ENCODE peak calls at places on chromosomes 4 and X, in ten cellular contexts. E is HepG2, J is ovary, T is spleen, V is thoracic aorta, Z is neuronal stem cell, A is psoas muscle, N is ascending aorta, Q is HCT116, R is tibial artery. M is an unnamed sample. For H3K4me1, the result is how much of the 10 kb centered on the place peaks cover.

GRCh38 chr4:111988514-111988913 is 156.7 kb upstream of the FAM241A start:
- DNase-seq in E (no peak), J (no peak), T (no peak), V (no peak), Z (no peak), A (no peak), N (no peak), Q (no peak), R (no peak), M (no peak)

GRCh38 chr4:164442167-164442566 is 311.8 kb upstream of the SMIM31 start:
- DNase-seq in E (no peak), J (no peak), T (no peak), V (no peak), Z (no peak), A (no peak), N (no peak), Q (no peak), R (no peak), M (no peak)

GRCh38 chr4:76600447-76600846 is 165.4 kb downstream of the SHROOM3 start:
- DNase-seq in E (no peak), J (no peak), T (no peak), V (no peak), Z (no peak), A (no peak), N (no peak), Q (no peak), R (no peak), M (no peak)

GRCh38 chrX:70141373-70141772 is 8.1 kb downstream of the IGBP1 start:
- DNase-seq in E (no peak), J (no peak), T (no peak), V (no peak), Z (no peak), A (no peak), N (no peak), Q (no peak), R (no peak), M (no peak)

GRCh38 chr4:55351824-55352223 is 5.8 kb downstream of the SRD5A3 start:
- DNase-seq in E (no peak), J (no peak), T (no peak), V (no peak), Z (no peak), A (no peak), N (no peak), Q (no peak), R (no peak), M (no peak)

GRCh38 chrX:150200361-150200760 is 162.8 kb upstream of the MAMLD1 start:
- DNase-seq in E (no peak), J (no peak), T (peak), V (no peak), Z (no peak), A (no peak), N (no peak), Q (no peak), R (no peak), M (no peak)

GRCh38 chrX:84187501-84188319 is at the start of gene RPS6KA6:
- DNase-seq in E (no peak), J (peak), T (peak), V (no peak), Z (peak), A (peak), N (peak), Q (no peak), R (peak), M (no peak)

GRCh38 chr4:135098061-135098460 is 896.5 kb upstream of the PABPC4L start:
- DNase-seq in E (no peak), J (no peak), T (no peak), V (no peak), Z (no peak), A (no peak), N (no peak), Q (no peak), R (no peak), M (no peak)

GRCh38 chrX:38233891-38234807 is 13.5 kb upstream of the SRPX start:
- DNase-seq in E (no peak), J (no peak), T (no peak), V (no peak), Z (no peak), A (no peak), N (no peak), Q (no peak), R (no peak), M (peak)

GRCh38 chr4:102760645-102761477 is at the start of gene MANBA:
- DNase-seq in E (peak), J (peak), T (peak), V (peak), Z (peak), A (peak), N (peak), Q (peak), R (peak), M (peak)

GRCh38 chrX:20666316-20666715 is 399.6 kb upstream of the RPS6KA3 start:
- DNase-seq in E (no peak), J (no peak), T (no peak), V (no peak), Z (no peak), A (no peak), N (no peak), Q (no peak), R (no peak), M (no peak)

GRCh38 chrX:133495464-133496391 is 80.4 kb upstream of the GPC4 start:
- DNase-seq in E (no peak), J (peak), T (no peak), V (no peak), Z (no peak), A (peak), N (no peak), Q (no peak), R (peak), M (peak)

GRCh38 chrX:40009462-40009851 is 88.3 kb downstream of the BCOR start:
- DNase-seq in E (no peak), J (no peak), T (no peak), V (no peak), Z (no peak), A (no peak), N (no peak), Q (no peak), R (no peak), M (no peak)

GRCh38 chr4:184688447-184688846 is 38.9 kb downstream of the PRIMPOL start:
- DNase-seq in E (no peak), J (no peak), T (no peak), V (no peak), Z (no peak), A (no peak), N (no peak), Q (peak), R (no peak), M (no peak)

GRCh38 chr4:183747931-183748664 is 89.0 kb downstream of the TRAPPC11 start:
- DNase-seq in E (no peak), J (no peak), T (no peak), V (no peak), Z (no peak), A (no peak), N (no peak), Q (no peak), R (no peak), M (no peak)

GRCh38 chr4:6471303-6472007 is 959 bp downstream of the PPP2R2C start:
- DNase-seq in E (no peak), J (no peak), T (peak), V (no peak), Z (no peak), A (no peak), N (peak), Q (no peak), R (peak), M (no peak)

GRCh38 chr4:112978691-112979472 is 70.6 kb upstream of the ANK2 start:
- DNase-seq in E (no peak), J (no peak), T (no peak), V (no peak), Z (no peak), A (no peak), N (no peak), Q (no peak), R (no peak), M (no peak)

GRCh38 chr4:184746532-184746870 is 12.6 kb upstream of the CENPU start:
- DNase-seq in E (no peak), J (peak), T (no peak), V (no peak), Z (no peak), A (no peak), N (peak), Q (no peak), R (peak), M (no peak)

GRCh38 chr4:189022441-189023035 is 883.3 kb downstream of the TRIML1 start:
- DNase-seq in E (no peak), J (no peak), T (no peak), V (no peak), Z (no peak), A (no peak), N (no peak), Q (no peak), R (no peak), M (no peak)

GRCh38 chrX:120015145-120016067 is 62.1 kb downstream of the RHOXF2B start:
- DNase-seq in E (no peak), J (peak), T (no peak), V (no peak), Z (no peak), A (no peak), N (no peak), Q (no peak), R (no peak), M (no peak)

GRCh38 chr4:42519803-42520417 is 122.6 kb downstream of the SHISA3 start:
- DNase-seq in E (peak), J (no peak), T (no peak), V (no peak), Z (peak), A (no peak), N (peak), Q (peak), R (no peak), M (no peak)

GRCh38 chr4:138090145-138090917 is 151.8 kb downstream of the SLC7A11 start:
- DNase-seq in E (peak), J (no peak), T (no peak), V (no peak), Z (peak), A (no peak), N (peak), Q (peak), R (no peak), M (peak)

GRCh38 chrX:143669395-143669794 is 33.5 kb upstream of the SLITRK4 start:
- DNase-seq in E (no peak), J (no peak), T (no peak), V (no peak), Z (no peak), A (no peak), N (no peak), Q (no peak), R (no peak), M (no peak)

GRCh38 chr4:133555671-133556070 is 406.6 kb downstream of the PCDH10 start:
- DNase-seq in E (no peak), J (no peak), T (no peak), V (no peak), Z (no peak), A (no peak), N (no peak), Q (no peak), R (no peak), M (no peak)

GRCh38 chrX:43500240-43500639 is 155.9 kb upstream of the MAOA start:
- DNase-seq in E (no peak), J (no peak), T (no peak), V (no peak), Z (no peak), A (no peak), N (no peak), Q (no peak), R (no peak), M (no peak)

GRCh38 chrX:2262679-2263055 is 238.1 kb downstream of the DHRSX start:
- DNase-seq in E (no peak), J (no peak), T (peak), V (no peak), Z (no peak), A (no peak), N (no peak), Q (no peak), R (peak), M (no peak)

GRCh38 chr4:38125816-38126215 is 165.6 kb downstream of the PTTG2 start:
- DNase-seq in E (no peak), J (no peak), T (no peak), V (no peak), Z (no peak), A (no peak), N (no peak), Q (no peak), R (no peak), M (no peak)

GRCh38 chr4:3123201-3123671 is 48.8 kb downstream of the HTT start:
- DNase-seq in E (no peak), J (no peak), T (no peak), V (no peak), Z (no peak), A (no peak), N (no peak), Q (no peak), R (no peak), M (no peak)
- H3K27ac ChIP-seq in E (no peak), J (no peak), T (peak), V (no peak), Z (no peak), A (peak), N (no peak), Q (no peak), R (peak), M (peak)

DNA sequence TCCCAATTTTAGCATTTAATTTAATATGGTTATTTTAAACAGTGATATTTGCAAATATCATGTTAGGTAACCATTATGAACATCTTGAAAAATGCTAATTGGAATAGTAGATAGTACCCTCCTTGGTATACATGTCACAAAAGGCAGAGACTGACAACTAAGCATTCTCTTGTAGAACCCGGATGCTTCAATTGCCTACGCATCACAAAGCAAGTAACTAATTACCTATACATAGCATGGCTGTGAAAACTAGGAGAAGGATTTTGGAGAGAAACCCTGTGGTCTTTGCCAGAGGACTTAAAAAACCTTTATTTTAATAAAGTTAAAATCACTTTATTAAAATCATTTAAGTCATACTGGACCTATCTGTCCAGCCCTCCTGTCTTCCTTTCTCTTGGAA is 764.1 kb upstream of the TENM3 start:
- DNase-seq in E (no peak), J (no peak), T (no peak), V (no peak), Z (no peak), A (no peak), N (no peak), Q (no peak), R (no peak), M (no peak)
- H3K4me1 ChIP-seq in E (under half), J (under half), T (under half), V (under half), Z (under half), A (under half), N (under half), Q (under half), R (under half), M (under half)

GRCh38 chr4:139209470-139210063 is 32.5 kb upstream of the ELF2 start:
- DNase-seq in E (no peak), J (no peak), T (no peak), V (no peak), Z (no peak), A (no peak), N (no peak), Q (no peak), R (no peak), M (no peak)

GRCh38 chr4:139207247-139207646 is 30.2 kb upstream of the ELF2 start:
- DNase-seq in E (no peak), J (no peak), T (no peak), V (no peak), Z (no peak), A (no peak), N (no peak), Q (no peak), R (no peak), M (no peak)

GRCh38 chr4:139208404-139208945 is 31.5 kb upstream of the ELF2 start:
- DNase-seq in E (peak), J (no peak), T (no peak), V (no peak), Z (no peak), A (no peak), N (no peak), Q (no peak), R (no peak), M (peak)

GRCh38 chr4:139210486-139210885 is 33.5 kb upstream of the ELF2 start:
- DNase-seq in E (no peak), J (no peak), T (no peak), V (no peak), Z (no peak), A (no peak), N (no peak), Q (no peak), R (no peak), M (no peak)

DNA sequence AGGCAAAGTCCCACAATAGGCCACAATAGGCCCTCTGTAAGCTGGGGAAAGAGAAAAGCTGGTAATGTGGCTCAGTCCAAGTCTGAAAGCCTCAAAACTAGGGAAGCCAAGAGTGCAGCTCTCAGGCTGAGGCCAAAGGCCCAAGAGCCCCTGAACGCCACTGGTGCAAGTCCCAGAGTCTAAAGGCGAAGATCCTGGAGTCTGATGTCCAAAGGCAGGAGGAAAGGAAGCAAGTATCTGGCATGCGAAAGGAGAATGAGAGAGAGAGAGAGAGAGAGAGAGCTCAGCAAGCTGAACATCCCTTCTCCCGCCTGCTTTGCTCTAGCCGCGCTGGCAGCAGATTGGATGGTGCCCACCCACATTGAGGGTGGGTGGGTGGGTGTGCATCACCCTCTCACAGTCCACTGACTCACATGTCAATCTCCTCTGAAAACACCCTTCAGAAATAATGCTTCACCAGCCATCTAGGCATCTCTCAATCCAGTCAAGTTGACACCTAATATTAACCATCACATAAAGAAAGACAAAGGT is 30.9 kb upstream of the ELF2 start:
- DNase-seq in E (no peak), J (no peak), T (no peak), V (no peak), Z (no peak), A (peak), N (no peak), Q (no peak), R (no peak), M (peak)
- H3K27ac ChIP-seq in E (no peak), J (no peak), T (peak), V (no peak), Z (no peak), A (peak), N (no peak), Q (no peak), R (no peak), M (no peak)

GRCh38 chr4:154614306-154614705 is 1.9 kb upstream of the FGG start:
- DNase-seq in E (no peak), J (no peak), T (no peak), V (no peak), Z (no peak), A (no peak), N (no peak), Q (no peak), R (no peak), M (no peak)
- H3K4me1 ChIP-seq in E (half or more), J (under half), T (under half), V (under half), Z (under half), A (under half), N (under half), Q (under half), R (under half), M (under half)

M was measured in heart right ventricle.